ENCODE peak calls at places on chromosomes 11 and 22, in six cellular contexts. E, A, G, X, C and W are unnamed samples.

GRCh38 chr11:124953753-124954624 is at the start of gene CCDC15:
- DNase-seq in E (peak), X (peak), G (peak), C (peak), A (peak), W (peak)

GRCh38 chr11:6695377-6695776 is 12.2 kb upstream of the MRPL17 start:
- DNase-seq in E (no peak), C (peak), A (no peak), X (no peak), G (no peak), W (no peak)

GRCh38 chr11:94678236-94678635 is 89.9 kb upstream of the AMOTL1 start:
- DNase-seq in C (no peak), X (no peak), E (no peak), G (no peak), A (no peak), W (no peak)

GRCh38 chr11:33178443-33179154 is 17.3 kb upstream of the CSTF3 start:
- DNase-seq in G (no peak), X (no peak), E (no peak), C (no peak), A (no peak), W (no peak)

GRCh38 chr11:61413496-61413895 is 16.3 kb downstream of the CPSF7 start:
- DNase-seq in G (no peak), X (no peak), C (no peak), A (no peak), E (peak), W (no peak)

GRCh38 chr22:20419664-20419951 is 18.0 kb downstream of the SCARF2 start:
- DNase-seq in E (no peak), C (no peak), G (peak), A (no peak), X (no peak), W (no peak)

GRCh38 chr11:71979582-71979981 is 19.1 kb upstream of the IL18BP start:
- DNase-seq in G (no peak), X (no peak), C (no peak), A (no peak), E (no peak), W (no peak)

GRCh38 chr11:80826808-80827207 is 1386.0 kb upstream of the TENM4 start:
- DNase-seq in A (no peak), X (no peak), E (no peak), G (no peak), C (no peak), W (no peak)

GRCh38 chr11:126914941-126915340 is 85.6 kb downstream of the KIRREL3 start:
- DNase-seq in C (peak), E (no peak), X (no peak), G (no peak), A (no peak), W (no peak)

GRCh38 chr11:55701429-55701828 is 39.4 kb downstream of the OR4C6 start:
- DNase-seq in C (no peak), G (no peak), E (no peak), X (no peak), A (no peak), W (no peak)

GRCh38 chr11:116379185-116379828 is 393.5 kb downstream of the BUD13 start:
- DNase-seq in A (no peak), X (peak), E (no peak), G (no peak), C (no peak), W (no peak)

GRCh38 chr22:16774911-16775529 is 50.2 kb downstream of the XKR3 start:
- DNase-seq in A (no peak), G (no peak), X (no peak), C (no peak), E (no peak), W (no peak)